ENCODE peak calls at places on chromosomes 13 and 19, in seven cellular contexts. E, X, K, V, U, L and J are unnamed samples.

GRCh38 chr19:58218899-58219298 is 9.8 kb upstream of the ZNF544 start:
- DNase-seq in X (peak; percentile 44), E (no peak), V (no peak), U (no peak), K (no peak), L (no peak), J (no peak)

GRCh38 chr13:72180253-72180952 is 313.4 kb upstream of the DACH1 start:
- DNase-seq in X (no peak), E (no peak), K (peak; percentile 75), V (no peak), L (no peak), U (no peak), J (peak; percentile 45)

GRCh38 chr13:27427663-27428062 is 3.2 kb downstream of the GTF3A start:
- DNase-seq in K (no peak), U (no peak), L (no peak), V (no peak), E (no peak), X (no peak), J (no peak)

GRCh38 chr13:98216135-98216565 is 39.1 kb upstream of the RNF113B start:
- DNase-seq in U (peak; percentile 63), K (peak; percentile 19), V (peak; percentile 73), X (peak; percentile 24), E (peak; percentile 8), L (peak; percentile 31), J (peak; percentile 37)

GRCh38 chr19:33938821-33939220 is 142.2 kb downstream of the KCTD15 start:
- DNase-seq in K (no peak), L (peak; percentile 21), V (no peak), U (no peak), X (no peak), E (no peak), J (peak; percentile 96)

GRCh38 chr13:35768551-35768950 is 292.1 kb upstream of the MAB21L1 start:
- DNase-seq in X (no peak), L (no peak), K (no peak), E (no peak), U (no peak), V (no peak), J (no peak)

GRCh38 chr13:51557875-51558604 is 26.2 kb upstream of the WDFY2 start:
- DNase-seq in V (no peak), L (no peak), U (no peak), K (peak; percentile 86), E (no peak), X (peak; percentile 84), J (no peak)

GRCh38 chr13:106432636-106433035 is 102.8 kb downstream of the EFNB2 start:
- DNase-seq in U (no peak), L (no peak), X (peak; percentile 1), K (peak; percentile 4), E (no peak), V (peak; percentile 16), J (no peak)

GRCh38 chr19:10299545-10300458 is 9.8 kb downstream of the ZGLP1 start:
- DNase-seq in K (no peak), E (no peak), X (no peak), L (no peak), U (no peak), V (no peak), J (no peak)

GRCh38 chr13:108943842-108944241 is 314.4 kb downstream of the MYO16 start:
- DNase-seq in L (no peak), K (no peak), E (no peak), X (no peak), V (no peak), U (no peak), J (no peak)

GRCh38 chr13:25171517-25172302 is at the start of gene AMER2:
- DNase-seq in U (peak; percentile 22), K (no peak), X (peak; percentile 38), L (no peak), V (no peak), E (no peak), J (peak; percentile 51)

GRCh38 chr19:17311455-17312248 is 2.3 kb downstream of the DDA1 start:
- DNase-seq in K (peak; percentile 77), V (no peak), U (no peak), E (no peak), L (no peak), X (peak; percentile 42), J (peak; percentile 16)

GRCh38 chr19:49746206-49746958 is 16.7 kb downstream of the TSKS start:
- DNase-seq in K (no peak), E (no peak), U (peak; percentile 69), V (no peak), L (no peak), X (peak; percentile 86), J (peak; percentile 51)

GRCh38 chr13:29579094-29579493 is 16.4 kb downstream of the SLC7A1 start:
- DNase-seq in X (no peak), V (no peak), K (no peak), E (no peak), U (no peak), L (no peak), J (no peak)

GRCh38 chr19:1471514-1472107 is 7.4 kb downstream of the C19orf25 start:
- DNase-seq in L (no peak), X (no peak), V (no peak), E (no peak), U (peak; percentile 17), K (no peak), J (no peak)

GRCh38 chr13:78660130-78660857 is 1.3 kb upstream of the OBI1 start:
- DNase-seq in V (no peak), U (no peak), E (no peak), K (no peak), X (peak; percentile 24), L (peak; percentile 23), J (peak; percentile 11)

GRCh38 chr13:22080832-22081231 is 410.0 kb downstream of the FGF9 start:
- DNase-seq in K (no peak), U (no peak), L (no peak), E (no peak), V (no peak), X (no peak), J (no peak)

GRCh38 chr19:4213116-4213515 is 16.2 kb upstream of the EBI3 start:
- DNase-seq in E (no peak), K (no peak), U (no peak), L (no peak), V (no peak), X (no peak), J (no peak)

GRCh38 chr19:4206818-4207484 is 22.4 kb upstream of the EBI3 start:
- DNase-seq in U (no peak), X (peak; percentile 30), K (no peak), L (peak; percentile 36), E (no peak), V (no peak), J (no peak)

GRCh38 chr19:4210166-4210731 is 19.1 kb upstream of the EBI3 start:
- DNase-seq in E (no peak), L (no peak), K (no peak), X (no peak), U (no peak), V (no peak), J (no peak)

DNA sequence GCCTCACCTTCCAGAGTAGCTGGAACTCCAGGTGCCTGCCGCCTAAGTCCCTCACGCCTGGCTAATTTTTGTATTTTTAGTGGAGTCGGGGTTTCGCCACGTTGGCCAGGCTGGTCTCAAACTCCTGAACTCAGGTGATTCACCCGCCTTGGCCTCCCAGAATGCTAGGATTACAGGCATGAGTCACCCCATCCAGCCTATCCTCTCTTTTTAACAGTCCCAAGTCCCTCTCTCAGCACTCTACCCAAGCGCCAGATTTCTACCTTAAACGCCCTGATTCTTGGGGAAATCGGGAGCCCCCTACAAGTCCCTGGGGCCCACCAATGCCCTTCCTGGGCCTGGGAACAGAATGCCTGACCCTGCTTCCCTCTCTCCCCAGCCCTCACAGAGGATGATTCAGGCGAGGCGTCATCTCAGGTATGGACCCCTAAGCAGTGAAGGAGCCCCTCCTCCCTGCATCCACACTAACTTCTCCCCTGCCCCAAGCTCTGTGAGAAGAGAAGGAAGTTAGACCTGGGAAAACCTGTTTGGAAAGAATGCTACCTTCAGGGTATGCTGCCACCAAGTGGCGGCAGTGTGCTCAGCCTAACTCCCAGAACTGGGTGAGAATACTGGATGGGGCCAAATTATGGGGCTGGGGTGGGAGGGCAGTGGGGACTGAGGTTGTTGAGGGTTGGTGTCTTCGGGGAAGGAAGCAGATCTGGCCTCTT is 20.8 kb upstream of the EBI3 start:
- DNase-seq in K (peak; percentile 45), L (peak; percentile 64), V (no peak), X (peak; percentile 20), U (no peak), E (no peak), J (no peak)
- TF ChIP-seq CTCF in K (peak; percentile 37), L (no peak), V (peak; percentile 46), X (peak; percentile 42), U (no peak), E (peak; percentile 62), J (no peak)

GRCh38 chr19:18613589-18614234 is 1.0 kb downstream of the TMEM59L start:
- DNase-seq in L (no peak), V (no peak), K (no peak), X (no peak), E (no peak), U (no peak), J (no peak)
- H3K4me3 ChIP-seq in L (no peak overlapping the region), V (no peak overlapping the region), K (no peak overlapping the region), X (no peak overlapping the region), E (no peak overlapping the region), U (no peak overlapping the region), J (no peak overlapping the region)

GRCh38 chr13:110274687-110275086 is 32.3 kb downstream of the COL4A1 start:
- DNase-seq in E (no peak), X (no peak), U (no peak), V (no peak), K (no peak), L (no peak), J (no peak)
- TF ChIP-seq CTCF in E (no peak), X (peak; percentile 27), U (no peak), V (peak; percentile 27), K (peak; percentile 18), L (no peak), J (no peak)

GRCh38 chr13:49585220-49586157 is at the start of gene RCBTB1:
- DNase-seq in E (no peak), L (peak; percentile 80), X (peak; percentile 72), V (no peak), U (peak; percentile 73), K (peak; percentile 74), J (peak; percentile 78)

GRCh38 chr13:49580980-49581680 is 4.2 kb downstream of the RCBTB1 start:
- DNase-seq in L (no peak), U (no peak), X (no peak), E (no peak), V (no peak), K (no peak), J (no peak)

GRCh38 chr13:49587311-49587847 is 2.0 kb upstream of the RCBTB1 start:
- DNase-seq in K (peak; percentile 79), E (no peak), V (no peak), L (no peak), U (no peak), X (no peak), J (no peak)

GRCh38 chr13:49584771-49585182 is 581 bp downstream of the RCBTB1 start:
- DNase-seq in V (no peak), K (no peak), X (no peak), U (no peak), E (no peak), L (peak; percentile 7), J (no peak)

DNA sequence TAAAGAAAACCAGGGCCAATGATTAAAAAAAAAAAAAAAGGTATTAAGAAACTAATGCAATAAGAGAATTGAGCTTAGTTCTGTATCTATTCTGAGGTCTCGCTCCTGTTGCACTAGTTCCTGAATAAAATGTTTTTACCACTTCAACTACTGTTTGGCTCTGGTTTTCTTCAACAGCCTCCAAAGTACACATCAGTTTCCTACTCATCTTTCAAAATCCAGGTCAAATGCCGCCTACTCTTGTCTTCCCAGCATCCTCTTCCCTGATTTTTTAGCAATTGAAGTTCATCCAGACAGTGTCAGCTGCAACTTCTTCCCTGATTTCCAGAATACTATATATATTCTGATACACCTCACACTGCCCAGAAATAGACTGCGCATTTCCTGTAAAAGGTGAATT is 1.4 kb upstream of the RCBTB1 start:
- DNase-seq in L (no peak), V (no peak), X (no peak), E (no peak), U (no peak), K (no peak), J (no peak)
- H3K4me3 ChIP-seq in L (no peak overlapping the region), V (no peak overlapping the region), X (no peak overlapping the region), E (no peak overlapping the region), U (no peak overlapping the region), K (no peak overlapping the region), J (no peak overlapping the region)